ENCODE peak calls at places on chromosome 16, in nine cellular contexts. A is neural progenitor cell, W is GM12865, C is body of pancreas, K is fibroblast of pulmonary artery, D is epithelial cell of esophagus, J is adrenal gland, T is bronchial epithelial cell, R is HFFc6. V is an unnamed sample.

GRCh38 chr16:24499193-24499814 is 40.1 kb upstream of the RBBP6 start:
- DNase-seq in K (peak; percentile 29), T (peak; percentile 13), A (peak; percentile 79), J (peak; percentile 30), C (peak; percentile 15), W (peak; percentile 54), D (peak; percentile 53), R (peak; percentile 35), V (no peak)

GRCh38 chr16:68782198-68783174 is 45.4 kb downstream of the CDH1 start:
- DNase-seq in J (no peak), A (no peak), D (no peak), W (peak; percentile 94), R (no peak), C (no peak), K (no peak), T (no peak), V (no peak)

GRCh38 chr16:65375651-65376050 is 253.8 kb upstream of the CDH11 start:
- DNase-seq in D (peak; percentile 85), A (no peak), K (no peak), J (no peak), R (peak; percentile 48), T (peak; percentile 92), W (no peak), C (no peak), V (peak; percentile 8)

GRCh38 chr16:66290431-66290830 is 76.1 kb upstream of the CDH5 start:
- DNase-seq in A (no peak), J (no peak), C (no peak), D (no peak), K (no peak), R (no peak), T (no peak), W (no peak), V (no peak)

GRCh38 chr16:72467157-72467759 is 295.3 kb upstream of the PMFBP1 start:
- DNase-seq in W (peak; percentile 61), R (peak; percentile 46), A (peak; percentile 64), D (peak; percentile 62), K (peak; percentile 78), J (no peak), T (peak; percentile 61), C (peak; percentile 18), V (peak; percentile 66)

GRCh38 chr16:28283798-28284577 is 8.3 kb upstream of the SBK1 start:
- DNase-seq in C (no peak), T (no peak), D (no peak), R (no peak), W (no peak), K (no peak), J (no peak), A (no peak), V (no peak)

GRCh38 chr16:66695474-66695934 is 1.0 kb downstream of the CMTM4 start:
- DNase-seq in C (peak; percentile 22), K (no peak), D (no peak), A (no peak), J (no peak), W (no peak), R (no peak), T (no peak), V (no peak)

GRCh38 chr16:72064361-72064894 is 1.4 kb downstream of the HPR start:
- DNase-seq in D (no peak), R (no peak), T (no peak), W (no peak), J (no peak), C (no peak), A (no peak), K (no peak), V (no peak)

GRCh38 chr16:528111-529011 is 849 bp downstream of the CAPN15 start:
- DNase-seq in J (peak; percentile 43), T (peak; percentile 76), A (peak; percentile 62), R (peak; percentile 82), C (peak; percentile 59), K (peak; percentile 68), W (peak; percentile 46), D (peak; percentile 82), V (peak; percentile 37)

GRCh38 chr16:90010676-90011075 is 8.6 kb downstream of the DBNDD1 start:
- DNase-seq in J (no peak), T (no peak), C (no peak), W (no peak), D (no peak), R (no peak), A (no peak), K (no peak), V (no peak)

GRCh38 chr16:77863250-77863649 is 74.9 kb downstream of the VAT1L start:
- DNase-seq in W (no peak), R (no peak), T (no peak), C (no peak), J (no peak), K (no peak), D (no peak), A (no peak), V (no peak)

GRCh38 chr16:69143116-69143515 is 10.7 kb downstream of the UTP4 start:
- DNase-seq in A (peak; percentile 7), T (no peak), D (no peak), J (no peak), W (no peak), R (no peak), C (no peak), K (peak; percentile 10), V (no peak)

GRCh38 chr16:86931410-86931941 is 353.1 kb downstream of the FOXL1 start:
- DNase-seq in K (peak; percentile 93), A (no peak), D (peak; percentile 54), C (peak; percentile 16), W (no peak), J (no peak), T (peak; percentile 23), R (peak; percentile 53), V (peak; percentile 70)

GRCh38 chr16:61362583-61362982 is 673.7 kb downstream of the CDH8 start:
- DNase-seq in A (no peak), W (no peak), J (no peak), T (no peak), K (no peak), D (no peak), R (no peak), C (no peak), V (no peak)

GRCh38 chr16:89918453-89919347 is at the start of gene MC1R:
- DNase-seq in J (no peak), R (no peak), W (peak; percentile 58), C (no peak), D (no peak), K (peak; percentile 51), T (no peak), A (peak; percentile 62), V (peak; percentile 57)

GRCh38 chr16:81723098-81723723 is 55.9 kb upstream of the PLCG2 start:
- DNase-seq in J (peak; percentile 65), D (peak; percentile 87), T (peak; percentile 77), W (peak; percentile 90), A (peak; percentile 92), K (peak; percentile 90), C (peak; percentile 70), R (peak; percentile 79), V (peak; percentile 84)

DNA sequence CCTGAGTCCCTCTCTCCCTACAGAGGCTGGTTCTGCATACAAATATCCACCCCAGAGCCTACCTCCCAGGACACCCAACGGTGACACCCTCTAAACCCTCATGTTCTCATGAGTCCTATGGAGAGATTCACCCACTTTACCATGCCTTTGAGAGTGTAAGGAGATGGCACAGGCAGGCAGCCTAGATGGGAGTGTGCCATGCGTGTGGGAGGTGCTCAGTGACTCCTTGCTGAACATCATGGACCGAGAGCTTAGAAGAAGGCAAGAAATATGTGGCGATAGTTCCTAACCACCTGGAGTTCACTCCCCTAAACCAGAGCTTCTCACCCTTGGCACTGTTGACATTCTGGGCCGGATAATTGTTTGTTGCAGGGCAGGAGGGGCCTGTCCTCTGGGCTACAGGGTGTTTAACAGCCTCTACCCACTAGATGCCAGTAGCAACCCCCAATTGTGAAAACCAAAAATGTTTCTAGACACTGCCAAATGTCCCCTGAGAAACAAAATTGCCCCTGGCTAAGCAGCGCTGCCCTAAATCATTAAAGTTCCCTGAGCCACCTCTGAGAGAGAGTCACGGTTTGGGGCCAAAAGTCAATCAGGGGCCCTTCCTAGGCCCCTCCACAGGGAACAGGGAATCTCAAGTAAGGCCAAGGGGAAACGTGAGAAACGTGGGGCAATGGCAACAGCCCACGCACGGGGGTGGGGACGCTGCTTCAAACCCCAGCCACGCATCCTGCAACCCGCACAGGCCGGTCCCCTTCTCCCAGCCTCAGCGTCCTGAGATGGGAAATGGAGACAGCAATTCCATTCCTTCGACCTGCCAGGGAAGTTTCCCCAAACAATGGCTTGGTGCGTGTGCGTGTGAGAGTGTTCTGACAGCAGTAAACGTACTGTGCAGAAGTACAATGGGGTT is 66.8 kb downstream of the C16orf78 start:
- DNase-seq in J (no peak), R (no peak), W (no peak), T (no peak), K (no peak), A (peak; percentile 33), C (no peak), D (no peak), V (no peak)
- TF ChIP-seq CTCF in J (no peak), R (no peak), W (peak; percentile 1), T (no peak), K (no peak), A (peak; percentile 27), C (no peak), D (no peak), V (no peak)

GRCh38 chr16:4367393-4367856 is 4.2 kb upstream of the VASN start:
- DNase-seq in W (no peak), J (no peak), D (no peak), K (no peak), T (no peak), R (no peak), A (no peak), C (no peak), V (no peak)
- TF ChIP-seq CTCF in W (no peak), J (no peak), D (no peak), K (no peak), T (no peak), R (no peak), A (no peak), C (no peak), V (no peak)

DNA sequence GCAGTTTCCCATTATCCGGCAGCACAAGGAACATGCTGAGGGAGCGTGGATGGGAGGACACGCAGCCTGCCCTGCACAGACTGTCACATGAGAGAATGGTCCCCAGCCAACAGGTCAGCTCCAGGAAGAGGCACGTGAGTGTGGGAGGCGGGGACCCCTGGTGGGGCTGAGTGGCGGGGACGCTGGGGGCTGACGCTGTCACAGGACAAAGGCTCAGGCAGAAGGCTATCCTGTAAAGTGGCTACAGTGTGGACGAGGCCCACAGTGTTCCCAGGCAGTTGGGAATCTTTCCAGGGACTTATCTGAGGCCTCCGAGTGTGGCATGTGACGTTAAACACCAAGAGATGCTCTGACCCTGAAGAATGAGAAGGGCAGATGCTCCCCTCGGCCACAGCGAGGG is 30.4 kb downstream of the MBTPS1 start:
- DNase-seq in J (no peak), A (no peak), T (no peak), R (no peak), W (no peak), K (no peak), D (no peak), C (no peak), V (no peak)
- TF ChIP-seq CTCF in J (no peak), A (no peak), T (no peak), R (no peak), W (no peak), K (no peak), D (no peak), C (no peak), V (no peak)

DNA sequence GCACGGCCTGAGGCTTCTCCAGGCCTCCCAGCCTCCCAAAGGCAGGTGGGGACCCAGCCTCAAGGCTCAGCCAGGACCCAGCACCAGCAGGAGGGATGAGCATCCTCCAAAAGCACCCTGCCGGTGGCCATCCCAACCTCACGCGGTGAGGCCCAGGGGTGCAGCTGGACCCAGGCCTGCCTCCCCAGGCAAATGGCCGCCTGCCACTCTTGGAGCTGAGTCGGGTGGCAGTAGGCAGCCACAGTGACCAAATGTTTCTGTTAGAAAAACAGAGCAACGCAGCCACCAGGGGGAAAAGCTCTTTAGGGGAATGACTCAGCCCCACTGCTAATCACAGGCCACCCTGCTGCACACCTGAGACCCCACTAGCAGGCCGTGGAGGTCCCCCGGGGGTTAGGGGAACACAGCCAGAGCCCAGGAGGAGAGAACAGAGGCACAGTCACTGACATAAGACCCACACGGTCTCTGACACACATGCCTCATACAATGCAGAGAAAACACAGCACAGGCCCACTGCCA is 12.5 kb downstream of the BCAR1 start:
- DNase-seq in T (no peak), K (no peak), C (no peak), D (no peak), J (no peak), R (peak; percentile 63), A (no peak), W (no peak), V (no peak)
- TF ChIP-seq CTCF in T (peak; percentile 22), K (peak; percentile 20), C (no peak), D (peak; percentile 28), J (no peak), R (peak; percentile 67), A (no peak), W (no peak), V (peak; percentile 25)